ENCODE peak calls at places on chromosome 2, in four cellular contexts. U, A, I and K are unnamed samples.
A peak's percentile ranks its signal among the peaks of the same experiment; 100 is the strongest.

GRCh38 chr2:200738590-200738989 is 73.1 kb upstream of the BZW1 start:
- DNase-seq in U (no peak), I (no peak), A (no peak), K (no peak)

GRCh38 chr2:181575650-181576025 is 81.3 kb downstream of the CERKL start:
- DNase-seq in I (no peak), U (peak; percentile 47), A (no peak), K (no peak)

GRCh38 chr2:191255271-191255670 is 10.1 kb downstream of the MYO1B start:
- DNase-seq in U (no peak), I (no peak), A (no peak), K (no peak)

GRCh38 chr2:263774-264492 is at the start of gene SH3YL1:
- DNase-seq in I (peak; percentile 11), A (peak; percentile 63), U (peak; percentile 40), K (peak; percentile 60)

GRCh38 chr2:237591379-237591881 is 896 bp upstream of the RAB17 start:
- DNase-seq in U (no peak), A (peak; percentile 39), I (no peak), K (no peak)

GRCh38 chr2:74910245-74910644 is 48.2 kb upstream of the POLE4 start:
- DNase-seq in I (no peak), A (no peak), U (no peak), K (no peak)

GRCh38 chr2:101467306-101467705 is 7.6 kb downstream of the RFX8 start:
- DNase-seq in A (no peak), I (no peak), U (no peak), K (peak; percentile 13)

GRCh38 chr2:20012282-20013060 is at the start of gene MATN3:
- DNase-seq in I (peak; percentile 35), A (peak; percentile 58), U (no peak), K (peak; percentile 20)

GRCh38 chr2:70703900-70704549 is 64.0 kb downstream of the ADD2 start:
- DNase-seq in U (no peak), I (peak; percentile 70), A (no peak), K (peak; percentile 91)

GRCh38 chr2:73031725-73032701 is 39.5 kb downstream of the SFXN5 start:
- DNase-seq in A (no peak), I (peak; percentile 11), U (no peak), K (no peak)